ENCODE peak calls at places on chromosomes 11 and 22, in five cellular contexts. U, R, K, V and S are unnamed samples.

GRCh38 chr11:123129920-123130319 is 65.1 kb downstream of the CLMP start:
- DNase-seq in U (no peak), R (no peak), K (peak; percentile 92), V (no peak), S (no peak)

GRCh38 chr11:70054020-70054419 is 24.1 kb upstream of the ANO1 start:
- DNase-seq in U (no peak), R (no peak), K (no peak), V (no peak), S (no peak)

GRCh38 chr11:2247496-2247895 is 22.9 kb downstream of the ASCL2 start:
- DNase-seq in U (no peak), R (no peak), K (no peak), V (no peak), S (no peak)

GRCh38 chr22:36457688-36458450 is 23.6 kb downstream of the TXN2 start:
- DNase-seq in U (no peak), R (no peak), K (no peak), V (no peak), S (peak; percentile 15)

GRCh38 chr11:35235944-35236666 is 97.1 kb downstream of the CD44 start:
- DNase-seq in U (no peak), R (no peak), K (no peak), V (no peak), S (no peak)

GRCh38 chr11:108117746-108118371 is 3.5 kb upstream of the ACAT1 start:
- DNase-seq in U (no peak), R (peak; percentile 21), K (peak; percentile 76), V (peak; percentile 59), S (peak; percentile 48)

GRCh38 chr11:121351089-121351488 is 58.5 kb downstream of the SC5D start:
- DNase-seq in U (no peak), R (no peak), K (no peak), V (no peak), S (no peak)

GRCh38 chr11:118912742-118913410 is 12.8 kb downstream of the BCL9L start:
- DNase-seq in U (no peak), R (no peak), K (peak; percentile 24), V (peak; percentile 71), S (no peak)

GRCh38 chr11:106524446-106524845 is 447.0 kb downstream of the AASDHPPT start:
- DNase-seq in U (no peak), R (no peak), K (no peak), V (no peak), S (no peak)

GRCh38 chr11:92477686-92478085 is 253.1 kb downstream of the FAT3 start:
- DNase-seq in U (no peak), R (no peak), K (no peak), V (no peak), S (no peak)

GRCh38 chr11:18235935-18236334 is 667 bp downstream of the SAA4 start:
- DNase-seq in U (no peak), R (no peak), K (no peak), V (no peak), S (no peak)

GRCh38 chr11:6216501-6216900 is 11.1 kb downstream of the C11orf42 start:
- DNase-seq in U (no peak), R (no peak), K (no peak), V (no peak), S (no peak)

GRCh38 chr11:120513436-120514315 is 2.1 kb downstream of the GRIK4 start:
- DNase-seq in U (no peak), R (no peak), K (no peak), V (no peak), S (no peak)

GRCh38 chr11:44623716-44624491 is 58.4 kb downstream of the CD82 start:
- DNase-seq in U (no peak), R (no peak), K (peak; percentile 43), V (no peak), S (no peak)

GRCh38 chr22:25153961-25154685 is 45.5 kb upstream of the CRYBB3 start:
- DNase-seq in U (no peak), R (peak; percentile 24), K (no peak), V (no peak), S (no peak)

GRCh38 chr11:11209967-11210366 is 143.1 kb downstream of the CSNK2A3 start:
- DNase-seq in U (no peak), R (no peak), K (no peak), V (no peak), S (no peak)

GRCh38 chr11:11208994-11209393 is 144.1 kb downstream of the CSNK2A3 start:
- DNase-seq in U (no peak), R (no peak), K (no peak), V (no peak), S (no peak)

GRCh38 chr11:11206457-11206856 is 146.6 kb downstream of the CSNK2A3 start:
- DNase-seq in U (no peak), R (no peak), K (no peak), V (no peak), S (no peak)

GRCh38 chr11:11211186-11211585 is 141.9 kb downstream of the CSNK2A3 start:
- DNase-seq in U (no peak), R (no peak), K (no peak), V (no peak), S (no peak)

GRCh38 chr11:11207428-11207827 is 145.6 kb downstream of the CSNK2A3 start:
- DNase-seq in U (no peak), R (no peak), K (no peak), V (no peak), S (no peak)
- TF ChIP-seq CTCF in U (no peak), R (no peak), K (no peak), V (no peak), S (no peak)

GRCh38 chr22:39653787-39654077 is 83.2 kb downstream of the CACNA1I start:
- DNase-seq in U (no peak), R (no peak), K (no peak), V (no peak), S (no peak)

GRCh38 chr22:39655736-39656285 is 85.3 kb downstream of the CACNA1I start:
- DNase-seq in U (no peak), R (no peak), K (no peak), V (no peak), S (no peak)

GRCh38 chr22:39656495-39657490 is 86.2 kb downstream of the CACNA1I start:
- DNase-seq in U (no peak), R (no peak), K (no peak), V (no peak), S (no peak)

GRCh38 chr22:39654527-39654926 is 84.0 kb downstream of the CACNA1I start:
- DNase-seq in U (no peak), R (no peak), K (no peak), V (no peak), S (no peak)

DNA sequence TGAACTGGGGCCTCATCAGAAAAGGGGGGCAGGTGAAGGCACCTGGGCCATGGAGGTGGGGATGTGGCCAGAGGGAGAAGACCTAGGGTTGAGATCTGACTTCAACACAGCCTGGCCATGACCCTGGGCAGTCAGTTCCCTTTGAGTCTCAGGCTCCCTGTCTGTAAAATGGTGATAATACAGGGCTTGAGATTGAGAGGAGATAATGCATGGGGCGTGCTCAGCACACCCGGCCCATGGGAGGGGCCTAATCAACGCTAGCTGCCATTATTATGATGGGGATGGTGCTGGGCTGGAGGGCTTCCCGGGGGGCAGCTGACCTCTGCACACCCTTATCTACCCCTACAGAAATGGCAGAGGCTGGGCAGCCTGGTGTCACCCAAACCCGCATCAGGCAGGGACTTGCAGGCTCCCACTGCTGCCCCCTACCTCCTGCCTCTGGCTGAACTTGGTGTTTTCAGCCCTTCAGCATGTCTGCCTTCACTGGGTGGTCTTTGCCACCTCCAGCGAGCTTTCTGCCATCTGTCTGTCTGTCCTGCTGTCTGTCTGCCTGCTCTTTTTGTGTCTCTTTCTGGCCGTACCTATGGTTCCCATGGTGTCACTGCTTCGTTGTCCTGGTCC is 84.5 kb downstream of the CACNA1I start:
- DNase-seq in U (no peak), R (no peak), K (no peak), V (peak; percentile 52), S (no peak)
- TF ChIP-seq CTCF in U (no peak), R (peak; percentile 22), K (no peak), V (peak; percentile 58), S (no peak)

GRCh38 chr11:62880231-62880802 is 379 bp upstream of the SLC3A2 start:
- DNase-seq in U (peak; percentile 36), R (peak; percentile 46), K (peak; percentile 88), V (peak; percentile 72), S (peak; percentile 66)

GRCh38 chr11:62879150-62879549 is 1.5 kb upstream of the SLC3A2 start:
- DNase-seq in U (no peak), R (no peak), K (no peak), V (no peak), S (no peak)

GRCh38 chr11:62879554-62879953 is 1.1 kb upstream of the SLC3A2 start:
- DNase-seq in U (no peak), R (no peak), K (no peak), V (no peak), S (no peak)

GRCh38 chr11:62876712-62877111 is 4.0 kb upstream of the SLC3A2 start:
- DNase-seq in U (no peak), R (no peak), K (no peak), V (no peak), S (no peak)

DNA sequence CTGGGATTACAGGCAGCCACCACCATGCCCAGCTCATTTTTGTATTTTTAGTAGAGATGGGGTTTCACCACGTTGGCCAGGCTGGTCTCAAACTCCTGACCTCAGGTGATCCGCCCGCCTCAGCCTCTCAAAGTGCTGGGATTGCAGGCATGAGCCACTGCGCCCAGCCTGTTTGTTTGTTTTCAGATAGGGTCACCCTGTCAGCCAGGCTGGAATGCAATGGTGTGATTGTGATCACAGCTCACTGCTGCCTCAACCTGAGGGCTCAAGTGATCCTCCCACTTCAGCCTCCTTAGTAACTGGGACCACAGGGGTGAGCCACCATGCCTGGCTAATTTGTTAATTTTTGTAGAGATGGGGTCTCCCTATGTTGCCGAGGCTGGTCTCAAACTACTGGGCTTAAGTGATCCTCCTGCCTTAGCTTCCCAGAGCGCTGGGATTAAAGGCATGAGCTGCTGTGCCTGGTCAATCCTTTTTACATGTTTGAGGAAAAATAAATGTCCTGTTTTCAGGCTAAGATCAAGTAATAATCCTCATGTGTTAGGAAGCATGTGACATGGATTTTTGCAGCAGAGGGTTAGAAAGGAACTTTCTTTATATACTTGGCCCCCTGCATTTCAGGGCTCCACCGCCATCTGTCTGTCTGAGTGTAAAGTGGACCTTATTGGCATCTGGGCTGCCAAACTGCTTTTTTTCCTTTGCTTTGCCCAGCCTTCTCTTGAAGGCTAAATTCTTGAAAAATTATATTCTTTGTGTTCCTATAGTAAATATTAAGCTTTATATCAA is 4.8 kb upstream of the SLC3A2 start:
- DNase-seq in U (no peak), R (no peak), K (no peak), V (no peak), S (no peak)
- TF ChIP-seq CTCF in U (no peak), R (no peak), K (no peak), V (no peak), S (no peak)

GRCh38 chr11:115190196-115190595 is 314.0 kb downstream of the CADM1 start:
- DNase-seq in U (no peak), R (no peak), K (no peak), V (no peak), S (no peak)

GRCh38 chr11:115184901-115185300 is 319.3 kb downstream of the CADM1 start:
- DNase-seq in U (no peak), R (no peak), K (no peak), V (no peak), S (no peak)

GRCh38 chr11:115182282-115182952 is 321.8 kb downstream of the CADM1 start:
- DNase-seq in U (no peak), R (peak; percentile 64), K (no peak), V (no peak), S (no peak)

GRCh38 chr11:115185507-115185906 is 318.7 kb downstream of the CADM1 start:
- DNase-seq in U (no peak), R (no peak), K (no peak), V (no peak), S (no peak)

DNA sequence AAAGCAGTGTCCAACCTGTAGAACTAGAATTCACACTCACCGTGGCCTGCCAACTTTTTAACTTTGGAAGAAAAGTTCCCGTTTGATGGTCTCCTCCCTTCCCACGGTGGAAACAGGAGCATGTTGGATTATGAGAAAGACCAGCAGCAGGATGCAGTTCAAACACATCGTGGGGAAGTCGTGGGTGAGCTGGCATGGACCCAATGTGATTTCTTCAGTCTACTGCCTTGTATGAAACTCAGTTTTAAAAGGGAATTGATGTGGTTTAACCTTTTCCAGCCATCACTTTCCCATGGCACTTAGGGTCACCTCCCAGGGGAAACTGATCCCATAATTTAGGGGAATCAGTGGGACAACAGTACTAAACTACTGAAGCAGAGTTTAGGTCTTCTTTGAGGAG is 318.3 kb downstream of the CADM1 start:
- DNase-seq in U (no peak), R (no peak), K (no peak), V (no peak), S (no peak)
- TF ChIP-seq CTCF in U (no peak), R (no peak), K (no peak), V (no peak), S (no peak)